ENCODE peak calls at places on chromosomes 12 and 14, in six cellular contexts. One of them, this sample, is unnamed.

GRCh38 chr12:20024194-20024593 is 344.1 kb upstream of the PDE3A start:
- DNase-seq in mesenchymal stem cell: peak; percentile 49
- DNase-seq in H1: no peak
- DNase-seq in IMR-90: no peak
- DNase-seq in neuronal stem cell: no peak
- DNase-seq in trophoblast cell: no peak
- DNase-seq in this sample: no peak

GRCh38 chr12:5499566-5500325 is 67.8 kb downstream of the NTF3 start:
- DNase-seq in mesenchymal stem cell: peak; percentile 96
- DNase-seq in H1: no peak
- DNase-seq in IMR-90: peak; percentile 97
- DNase-seq in neuronal stem cell: no peak
- DNase-seq in trophoblast cell: no peak
- DNase-seq in this sample: no peak

GRCh38 chr12:94305293-94305957 is 154.2 kb downstream of the CEP83 start:
- DNase-seq in mesenchymal stem cell: peak; percentile 87
- DNase-seq in H1: no peak
- DNase-seq in IMR-90: peak; percentile 82
- DNase-seq in neuronal stem cell: no peak
- DNase-seq in trophoblast cell: no peak
- DNase-seq in this sample: peak; percentile 29

GRCh38 chr14:29348504-29348903 is 579.1 kb downstream of the PRKD1 start:
- DNase-seq in mesenchymal stem cell: no peak
- DNase-seq in H1: no peak
- DNase-seq in IMR-90: peak; percentile 21
- DNase-seq in neuronal stem cell: no peak
- DNase-seq in trophoblast cell: no peak
- DNase-seq in this sample: no peak

GRCh38 chr14:48563465-48563864 is 888.1 kb upstream of the MDGA2 start:
- DNase-seq in mesenchymal stem cell: no peak
- DNase-seq in H1: no peak
- DNase-seq in IMR-90: peak; percentile 22
- DNase-seq in neuronal stem cell: no peak
- DNase-seq in trophoblast cell: peak; percentile 74
- DNase-seq in this sample: peak; percentile 90

GRCh38 chr14:68660495-68660894 is 132.4 kb downstream of the ZFP36L1 start:
- DNase-seq in mesenchymal stem cell: no peak
- DNase-seq in H1: peak; percentile 46
- DNase-seq in IMR-90: no peak
- DNase-seq in neuronal stem cell: no peak
- DNase-seq in trophoblast cell: no peak
- DNase-seq in this sample: no peak

GRCh38 chr12:78864483-78865296 is at the start of gene SYT1:
- DNase-seq in mesenchymal stem cell: peak; percentile 91
- DNase-seq in H1: peak; percentile 56
- DNase-seq in IMR-90: peak; percentile 85
- DNase-seq in neuronal stem cell: peak; percentile 85
- DNase-seq in trophoblast cell: no peak
- DNase-seq in this sample: peak; percentile 98

GRCh38 chr14:65658202-65658601 is 245.7 kb downstream of the FUT8 start:
- DNase-seq in mesenchymal stem cell: no peak
- DNase-seq in H1: no peak
- DNase-seq in IMR-90: peak; percentile 81
- DNase-seq in neuronal stem cell: no peak
- DNase-seq in trophoblast cell: peak; percentile 74
- DNase-seq in this sample: no peak

GRCh38 chr12:53552346-53553327 is 45.4 kb upstream of the NPFF start:
- DNase-seq in mesenchymal stem cell: no peak
- DNase-seq in H1: no peak
- DNase-seq in IMR-90: no peak
- DNase-seq in neuronal stem cell: no peak
- DNase-seq in trophoblast cell: no peak
- DNase-seq in this sample: no peak

GRCh38 chr14:93903342-93904184 is 23.6 kb upstream of the FAM181A start:
- DNase-seq in mesenchymal stem cell: no peak
- DNase-seq in H1: peak; percentile 81
- DNase-seq in IMR-90: no peak
- DNase-seq in neuronal stem cell: no peak
- DNase-seq in trophoblast cell: peak; percentile 6
- DNase-seq in this sample: peak; percentile 71

GRCh38 chr12:107225626-107226025 is 132.3 kb upstream of the CRY1 start:
- DNase-seq in mesenchymal stem cell: peak; percentile 9
- DNase-seq in H1: peak; percentile 60
- DNase-seq in IMR-90: peak; percentile 42
- DNase-seq in neuronal stem cell: no peak
- DNase-seq in trophoblast cell: no peak
- DNase-seq in this sample: peak; percentile 78

GRCh38 chr14:59415836-59416620 is 49.2 kb downstream of the GPR135 start:
- DNase-seq in mesenchymal stem cell: no peak
- DNase-seq in H1: no peak
- DNase-seq in IMR-90: no peak
- DNase-seq in neuronal stem cell: no peak
- DNase-seq in trophoblast cell: no peak
- DNase-seq in this sample: no peak

GRCh38 chr12:26298785-26299621 is 103.6 kb downstream of the SSPN start:
- DNase-seq in mesenchymal stem cell: peak; percentile 92
- DNase-seq in H1: no peak
- DNase-seq in IMR-90: peak; percentile 83
- DNase-seq in neuronal stem cell: no peak
- DNase-seq in trophoblast cell: peak; percentile 75
- DNase-seq in this sample: no peak

GRCh38 chr12:104049278-104050257 is at the start of gene GLT8D2:
- DNase-seq in mesenchymal stem cell: peak; percentile 86
- DNase-seq in H1: peak; percentile 79
- DNase-seq in IMR-90: peak; percentile 86
- DNase-seq in neuronal stem cell: peak; percentile 41
- DNase-seq in trophoblast cell: peak; percentile 48
- DNase-seq in this sample: peak; percentile 86

GRCh38 chr12:56716458-56716857 is 8.6 kb downstream of the NACA start:
- DNase-seq in mesenchymal stem cell: no peak
- DNase-seq in H1: no peak
- DNase-seq in IMR-90: no peak
- DNase-seq in neuronal stem cell: no peak
- DNase-seq in trophoblast cell: no peak
- DNase-seq in this sample: no peak

GRCh38 chr14:76271371-76271770 is 104.6 kb upstream of the ESRRB start:
- DNase-seq in mesenchymal stem cell: no peak
- DNase-seq in H1: peak; percentile 1
- DNase-seq in IMR-90: no peak
- DNase-seq in neuronal stem cell: no peak
- DNase-seq in trophoblast cell: no peak
- DNase-seq in this sample: no peak

GRCh38 chr14:32083789-32084188 is 6.7 kb downstream of the ARHGAP5 start:
- DNase-seq in mesenchymal stem cell: no peak
- DNase-seq in H1: no peak
- DNase-seq in IMR-90: no peak
- DNase-seq in neuronal stem cell: no peak
- DNase-seq in trophoblast cell: peak; percentile 34
- DNase-seq in this sample: no peak

GRCh38 chr12:25710149-25710548 is 157.1 kb upstream of the LMNTD1 start:
- DNase-seq in mesenchymal stem cell: no peak
- DNase-seq in H1: no peak
- DNase-seq in IMR-90: no peak
- DNase-seq in neuronal stem cell: no peak
- DNase-seq in trophoblast cell: no peak
- DNase-seq in this sample: no peak

GRCh38 chr12:18794000-18794399 is 56.1 kb downstream of the CAPZA3 start:
- DNase-seq in mesenchymal stem cell: no peak
- DNase-seq in H1: no peak
- DNase-seq in IMR-90: no peak
- DNase-seq in neuronal stem cell: no peak
- DNase-seq in trophoblast cell: no peak
- DNase-seq in this sample: no peak

GRCh38 chr14:94640721-94641631 is 28.8 kb downstream of the SERPINA3 start:
- DNase-seq in mesenchymal stem cell: no peak
- DNase-seq in H1: no peak
- DNase-seq in IMR-90: no peak
- DNase-seq in neuronal stem cell: no peak
- DNase-seq in trophoblast cell: no peak
- DNase-seq in this sample: no peak

GRCh38 chr12:59086124-59086523 is 165.8 kb upstream of the LRIG3 start:
- DNase-seq in mesenchymal stem cell: peak; percentile 33
- DNase-seq in H1: no peak
- DNase-seq in IMR-90: no peak
- DNase-seq in neuronal stem cell: no peak
- DNase-seq in trophoblast cell: no peak
- DNase-seq in this sample: no peak

GRCh38 chr12:14567311-14568195 is at the start of gene PLBD1:
- DNase-seq in mesenchymal stem cell: peak; percentile 55
- DNase-seq in H1: peak; percentile 81
- DNase-seq in IMR-90: no peak
- DNase-seq in neuronal stem cell: peak; percentile 39
- DNase-seq in trophoblast cell: peak; percentile 75
- DNase-seq in this sample: peak; percentile 85

DNA sequence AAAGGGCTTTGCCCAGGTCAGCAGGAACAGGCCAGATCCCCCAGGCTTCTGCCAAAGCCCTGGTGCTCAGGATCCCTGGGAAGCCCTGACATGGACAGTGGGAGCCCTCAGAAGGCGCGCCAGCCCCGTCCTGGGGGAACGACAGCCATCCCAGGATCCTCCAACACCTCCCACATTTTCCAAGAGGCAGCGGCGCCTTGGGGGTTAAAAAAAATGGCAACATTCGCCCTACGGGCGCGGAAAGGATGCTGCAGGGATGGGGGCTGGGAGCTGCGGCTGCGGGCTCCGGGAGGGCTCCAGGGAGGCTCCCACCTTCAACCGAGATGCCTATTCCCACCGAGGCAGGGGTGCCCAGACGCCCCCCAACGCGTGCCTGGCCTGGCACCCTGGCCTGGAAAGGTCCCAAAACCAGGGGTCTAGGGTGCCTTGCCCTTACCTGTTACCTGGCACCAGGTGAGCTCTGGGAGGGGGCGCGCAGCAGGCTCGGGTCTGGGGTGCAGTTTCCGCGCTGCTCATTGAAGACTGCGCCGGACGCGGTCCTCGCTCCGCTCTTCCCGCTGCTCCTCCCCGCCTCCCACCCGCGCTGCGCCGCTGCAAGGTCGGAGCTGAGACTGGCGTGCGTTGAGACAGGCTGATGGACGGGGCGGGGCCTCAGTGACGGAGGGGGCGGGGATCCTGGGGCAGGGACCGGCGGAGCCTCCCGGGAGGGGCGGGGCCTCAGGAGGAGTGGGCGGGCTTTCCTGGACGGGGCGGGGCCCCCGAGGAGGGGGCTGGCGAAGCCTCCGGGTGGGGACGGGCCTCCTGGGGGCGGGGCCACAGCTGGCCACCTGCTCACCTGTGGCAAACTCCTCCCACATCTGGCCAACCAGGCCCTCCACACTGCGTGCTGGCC is at the start of gene ABCB9:
- DNase-seq in mesenchymal stem cell: peak; percentile 92
- DNase-seq in H1: peak; percentile 99
- DNase-seq in IMR-90: peak; percentile 86
- DNase-seq in neuronal stem cell: peak; percentile 91
- DNase-seq in trophoblast cell: peak; percentile 93
- DNase-seq in this sample: peak; percentile 99
- H2AFZ ChIP-seq in mesenchymal stem cell: peak within 1 kb of the TSS; percentile 6
- H2AFZ ChIP-seq in H1: peak within 1 kb of the TSS; percentile 57
- H2AFZ ChIP-seq in IMR-90: peak within 1 kb of the TSS; percentile 97
- H2AFZ ChIP-seq in neuronal stem cell: peak within 1 kb of the TSS; percentile 87
- H2AFZ ChIP-seq in trophoblast cell: peak within 1 kb of the TSS; percentile 77
- H2AFZ ChIP-seq in this sample: no peak within 1 kb of the TSS

DNA sequence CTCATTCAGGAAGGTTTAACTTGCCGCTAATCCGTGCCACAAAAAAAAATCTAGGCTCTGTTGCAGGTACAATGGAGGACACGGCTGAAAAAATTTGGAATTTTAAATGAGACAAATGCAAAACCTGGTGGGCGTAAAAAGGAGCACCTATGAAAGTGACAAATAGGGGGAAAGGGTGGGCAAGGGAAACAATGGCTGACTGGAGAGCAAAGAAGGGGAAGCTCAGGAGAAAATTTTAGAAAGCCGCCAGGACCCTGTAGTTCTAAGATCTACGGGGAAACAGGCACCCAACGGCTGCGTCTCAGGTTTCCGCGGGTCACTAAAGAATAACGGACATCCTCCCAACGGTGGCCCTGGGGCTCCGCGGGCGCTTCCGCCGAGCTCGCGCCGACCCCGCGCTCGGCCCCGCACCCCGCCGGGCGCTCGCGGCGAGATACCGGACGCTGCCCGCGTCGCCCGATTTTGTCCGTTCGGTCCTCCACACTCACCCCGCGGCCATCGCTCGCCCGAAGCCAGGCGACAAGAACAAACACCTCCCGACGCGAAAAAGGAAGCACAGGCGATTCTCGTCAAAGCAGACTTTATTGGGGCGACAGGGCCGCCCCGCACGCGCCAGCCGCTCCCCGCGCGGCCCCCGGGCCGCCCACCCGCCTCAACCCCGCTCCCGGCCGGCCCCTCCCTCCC is 1.1 kb upstream of the YY1 start:
- DNase-seq in mesenchymal stem cell: peak; percentile 38
- DNase-seq in H1: peak; percentile 71
- DNase-seq in IMR-90: peak; percentile 35
- DNase-seq in neuronal stem cell: peak; percentile 41
- DNase-seq in trophoblast cell: peak; percentile 55
- DNase-seq in this sample: peak; percentile 53
- H3K18ac ChIP-seq in mesenchymal stem cell: peak overlapping the region; percentile 99
- H3K18ac ChIP-seq in H1: peak overlapping the region; percentile 90
- H3K18ac ChIP-seq in IMR-90: peak overlapping the region; percentile 29
- H3K18ac ChIP-seq in neuronal stem cell: peak overlapping the region; percentile 100
- H3K18ac ChIP-seq in trophoblast cell: peak overlapping the region; percentile 77
- H3K18ac ChIP-seq in this sample: peak overlapping the region; percentile 97

GRCh38 chr12:6532927-6533652 is 1.2 kb upstream of the GAPDH start:
- DNase-seq in mesenchymal stem cell: peak; percentile 90
- DNase-seq in H1: peak; percentile 81
- DNase-seq in IMR-90: peak; percentile 76
- DNase-seq in neuronal stem cell: no peak
- DNase-seq in trophoblast cell: peak; percentile 98
- DNase-seq in this sample: peak; percentile 91
- H2BK120ac ChIP-seq in mesenchymal stem cell: peak overlapping the region; percentile 89
- H2BK120ac ChIP-seq in H1: no peak overlapping the region
- H2BK120ac ChIP-seq in IMR-90: peak overlapping the region; percentile 96
- H2BK120ac ChIP-seq in neuronal stem cell: peak overlapping the region; percentile 65
- H2BK120ac ChIP-seq in trophoblast cell: peak overlapping the region; percentile 79
- H2BK120ac ChIP-seq in this sample: no peak overlapping the region

DNA sequence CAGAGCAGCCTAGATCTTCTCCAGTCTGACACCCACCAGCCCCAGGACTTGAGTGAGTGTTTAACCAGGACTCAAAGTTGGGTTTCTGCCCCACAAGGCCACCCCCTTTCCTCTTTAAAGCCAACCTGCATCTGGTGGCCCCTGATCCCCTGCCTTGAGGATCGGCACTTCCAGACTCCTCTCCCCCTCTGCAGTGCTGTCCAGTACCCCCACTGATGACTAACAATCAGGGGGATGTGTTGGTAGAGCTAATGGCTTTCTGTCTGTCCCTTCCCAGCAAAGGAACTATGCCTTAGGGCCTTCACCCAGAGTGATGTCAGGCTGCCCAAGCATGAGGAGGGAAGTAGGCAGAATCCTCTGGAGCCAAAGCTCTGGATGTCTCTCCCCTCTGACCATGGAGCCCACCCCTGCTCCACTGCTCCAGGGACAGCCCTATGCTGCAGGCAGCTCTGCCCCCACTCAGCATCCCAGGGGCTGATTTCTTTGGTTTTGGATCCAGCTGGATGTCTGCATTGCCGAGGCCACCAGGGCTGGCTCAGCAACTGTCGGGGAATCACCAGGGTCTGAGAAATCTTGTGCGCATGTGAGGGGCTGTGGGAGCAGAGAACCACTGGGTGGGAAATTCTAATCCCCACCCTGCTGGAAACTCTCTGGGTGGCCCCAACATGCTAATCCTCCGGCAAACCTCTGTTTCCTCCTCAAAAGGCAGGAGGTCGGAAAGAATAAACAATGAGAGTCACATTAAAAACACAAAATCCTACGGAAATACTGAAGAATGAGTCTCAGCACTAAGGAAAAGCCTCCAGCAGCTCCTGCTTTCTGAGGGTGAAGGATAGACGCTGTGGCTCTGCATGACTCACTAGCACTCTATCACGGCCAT is 42.9 kb downstream of the DAD1 start:
- DNase-seq in mesenchymal stem cell: peak; percentile 93
- DNase-seq in H1: no peak
- DNase-seq in IMR-90: peak; percentile 89
- DNase-seq in neuronal stem cell: no peak
- DNase-seq in trophoblast cell: no peak
- DNase-seq in this sample: no peak
- H2AFZ ChIP-seq in mesenchymal stem cell: no peak overlapping the region
- H2AFZ ChIP-seq in H1: no peak overlapping the region
- H2AFZ ChIP-seq in IMR-90: peak overlapping the region; percentile 73
- H2AFZ ChIP-seq in neuronal stem cell: peak overlapping the region; percentile 78
- H2AFZ ChIP-seq in trophoblast cell: no peak overlapping the region
- H2AFZ ChIP-seq in this sample: no peak overlapping the region